ENCODE peak calls at places on chromosome 15, in eight cellular contexts. J is astrocyte of the spinal cord; P is GM03348; H is iPS DF 6.9; R is tibial artery; M is activated CD4-positive, alpha-beta T cell treated with anti-CD3 and anti-CD28 coated beads, Interleukin-2, amount 10 ng/mL, durations not matched to agents 7 days and 5 days; V is stimulated activated CD4-positive, alpha-beta T cell treated with anti-CD3 and anti-CD28 coated beads, Interleukin-2, amount 100 ng/mL, for 48 hours; U is SW480. F is an unnamed sample.

GRCh38 chr15:88810449-88810848 is 7.2 kb downstream of the ACAN start:
- DNase-seq in P (peak; percentile 44), M (no peak), V (no peak), H (no peak), J (no peak), R (no peak), U (no peak), F (no peak)

GRCh38 chr15:57183041-57183440 is 193.3 kb upstream of the CGNL1 start:
- DNase-seq in J (no peak), M (no peak), R (no peak), P (no peak), U (no peak), H (no peak), V (no peak), F (no peak)

GRCh38 chr15:63188247-63188936 is 1.0 kb upstream of the RAB8B start:
- DNase-seq in M (peak; percentile 9), H (no peak), J (peak; percentile 19), R (no peak), V (peak; percentile 35), P (no peak), U (no peak), F (no peak)

GRCh38 chr15:38622317-38622716 is 57.7 kb upstream of the RASGRP1 start:
- DNase-seq in U (no peak), H (no peak), J (no peak), V (no peak), M (no peak), P (no peak), R (no peak), F (no peak)

GRCh38 chr15:77862651-77863104 is 214.8 kb downstream of the TBC1D2B start:
- DNase-seq in V (no peak), M (no peak), R (peak; percentile 66), U (no peak), J (no peak), H (no peak), P (no peak), F (no peak)

GRCh38 chr15:83205725-83206324 is 1.8 kb downstream of the HDGFL3 start:
- DNase-seq in U (peak; percentile 4), M (no peak), R (no peak), J (peak; percentile 93), H (no peak), V (no peak), P (peak; percentile 24), F (no peak)

GRCh38 chr15:45126535-45127158 is 3.0 kb downstream of the DUOXA1 start:
- DNase-seq in R (no peak), U (peak; percentile 26), M (peak; percentile 45), V (no peak), J (no peak), P (peak; percentile 51), H (no peak), F (no peak)

GRCh38 chr15:33915571-33916407 is 52.5 kb upstream of the CHRM5 start:
- DNase-seq in M (no peak), J (no peak), H (no peak), V (no peak), P (no peak), R (no peak), U (peak; percentile 78), F (no peak)

GRCh38 chr15:70098461-70099166 is 897 bp upstream of the TLE3 start:
- DNase-seq in H (no peak), J (peak; percentile 37), R (peak; percentile 79), U (peak; percentile 78), V (no peak), M (peak; percentile 36), P (peak; percentile 29), F (no peak)

GRCh38 chr15:98597666-98598065 is 50.7 kb upstream of the IGF1R start:
- DNase-seq in H (no peak), U (no peak), M (no peak), P (no peak), J (no peak), V (no peak), R (no peak), F (no peak)

GRCh38 chr15:31235298-31236183 is 91.1 kb upstream of the KLF13 start:
- DNase-seq in M (no peak), V (no peak), R (peak; percentile 55), P (peak; percentile 26), J (no peak), H (no peak), U (no peak), F (no peak)

GRCh38 chr15:35630570-35630969 is 84.6 kb upstream of the DPH6 start:
- DNase-seq in R (no peak), J (no peak), V (no peak), M (no peak), U (no peak), P (no peak), H (no peak), F (no peak)

GRCh38 chr15:27336676-27337075 is 365.7 kb downstream of the GABRG3 start:
- DNase-seq in R (no peak), J (peak; percentile 42), P (no peak), U (no peak), H (no peak), V (no peak), M (no peak), F (no peak)